ENCODE peak calls at places on chromosomes 5 and 9, in six cellular contexts. V is HepG2, X is K562, K is NB4, A is A549, L is GM12878. Z is an unnamed sample.

GRCh38 chr5:159094745-159095144 is 5.0 kb downstream of the EBF1 start:
- DNase-seq in V (peak), X (peak), K (peak), A (peak), L (no peak), Z (peak)

GRCh38 chr5:83374547-83374946 is 97.0 kb upstream of the VCAN start:
- DNase-seq in V (no peak), X (no peak), K (no peak), A (no peak), L (no peak), Z (no peak)

GRCh38 chr5:27172708-27173107 is 134.3 kb upstream of the CDH9 start:
- DNase-seq in V (no peak), X (no peak), K (no peak), A (no peak), L (no peak), Z (no peak)

GRCh38 chr5:53406630-53407316 is 73.7 kb upstream of the FST start:
- DNase-seq in V (peak), X (no peak), K (no peak), A (no peak), L (no peak), Z (peak)

GRCh38 chr9:19122490-19123042 is 4.7 kb downstream of the PLIN2 start:
- DNase-seq in V (no peak), X (no peak), K (no peak), A (no peak), L (no peak), Z (no peak)

GRCh38 chr5:94715843-94716242 is 97.4 kb downstream of the SLF1 start:
- DNase-seq in V (no peak), X (no peak), K (no peak), A (no peak), L (no peak), Z (no peak)

GRCh38 chr9:14627513-14627912 is 65.7 kb downstream of the ZDHHC21 start:
- DNase-seq in V (no peak), X (no peak), K (no peak), A (no peak), L (no peak), Z (no peak)

GRCh38 chr5:34058532-34058931 is 15.5 kb upstream of the C1QTNF3 start:
- DNase-seq in V (no peak), X (no peak), K (no peak), A (no peak), L (no peak), Z (no peak)

GRCh38 chr9:121714873-121715272 is 63.4 kb downstream of the DAB2IP start:
- DNase-seq in V (no peak), X (no peak), K (no peak), A (no peak), L (no peak), Z (no peak)

GRCh38 chr5:82339744-82340143 is 61.6 kb upstream of the RPS23 start:
- DNase-seq in V (no peak), X (no peak), K (no peak), A (no peak), L (no peak), Z (no peak)

GRCh38 chr5:180799902-180800801 is 2.5 kb downstream of the MGAT1 start:
- DNase-seq in V (no peak), X (no peak), K (no peak), A (no peak), L (no peak), Z (no peak)

GRCh38 chr9:130871395-130872057 is 25.1 kb downstream of the QRFP start:
- DNase-seq in V (no peak), X (no peak), K (no peak), A (no peak), L (no peak), Z (no peak)

GRCh38 chr9:130872058-130872453 is 24.6 kb downstream of the QRFP start:
- DNase-seq in V (no peak), X (peak), K (no peak), A (no peak), L (no peak), Z (no peak)

GRCh38 chr9:130872511-130872910 is 24.1 kb downstream of the QRFP start:
- DNase-seq in V (no peak), X (peak), K (no peak), A (no peak), L (no peak), Z (no peak)

GRCh38 chr9:130873966-130874365 is 22.6 kb downstream of the QRFP start:
- DNase-seq in V (no peak), X (peak), K (no peak), A (no peak), L (no peak), Z (no peak)

GRCh38 chr9:130872912-130873503 is 23.6 kb downstream of the QRFP start:
- DNase-seq in V (peak), X (peak), K (no peak), A (no peak), L (no peak), Z (no peak)
- TF ChIP-seq MYC in V (peak), X (no peak), K (no peak), A (no peak), L (no peak), Z (no peak)

GRCh38 chr9:38240051-38240450 is 152.5 kb upstream of the ALDH1B1 start:
- DNase-seq in V (no peak), X (no peak), K (no peak), A (no peak), L (no peak), Z (no peak)
- TF ChIP-seq MYC in V (no peak), X (no peak), K (no peak), A (no peak), L (no peak), Z (no peak)

GRCh38 chr5:55230086-55230629 is 3.0 kb upstream of the MCIDAS start:
- DNase-seq in V (no peak), X (no peak), K (no peak), A (no peak), L (no peak), Z (no peak)

GRCh38 chr5:55225346-55225745 is 1.8 kb downstream of the MCIDAS start:
- DNase-seq in V (no peak), X (no peak), K (no peak), A (no peak), L (no peak), Z (no peak)

GRCh38 chr5:55227738-55228430 is 769 bp upstream of the MCIDAS start:
- DNase-seq in V (no peak), X (no peak), K (no peak), A (no peak), L (no peak), Z (no peak)

GRCh38 chr5:55226027-55226933 is 835 bp downstream of the MCIDAS start:
- DNase-seq in V (peak), X (peak), K (peak), A (peak), L (no peak), Z (peak)

GRCh38 chr5:55226934-55227737 is at the start of gene MCIDAS:
- DNase-seq in V (no peak), X (peak), K (peak), A (peak), L (no peak), Z (peak)
- TF ChIP-seq MYC in V (no peak), X (peak), K (peak), A (no peak), L (no peak), Z (no peak)

GRCh38 chr9:77271023-77271690 is 93.8 kb downstream of the VPS13A start:
- DNase-seq in V (no peak), X (no peak), K (no peak), A (no peak), L (no peak), Z (no peak)
- TF ChIP-seq MYC in V (no peak), X (no peak), K (no peak), A (no peak), L (no peak), Z (no peak)

GRCh38 chr9:7075154-7075553 is 317.4 kb downstream of the KDM4C start:
- DNase-seq in V (no peak), X (no peak), K (no peak), A (no peak), L (no peak), Z (no peak)
- TF ChIP-seq MYC in V (no peak), X (no peak), K (no peak), A (no peak), L (no peak), Z (no peak)

DNA sequence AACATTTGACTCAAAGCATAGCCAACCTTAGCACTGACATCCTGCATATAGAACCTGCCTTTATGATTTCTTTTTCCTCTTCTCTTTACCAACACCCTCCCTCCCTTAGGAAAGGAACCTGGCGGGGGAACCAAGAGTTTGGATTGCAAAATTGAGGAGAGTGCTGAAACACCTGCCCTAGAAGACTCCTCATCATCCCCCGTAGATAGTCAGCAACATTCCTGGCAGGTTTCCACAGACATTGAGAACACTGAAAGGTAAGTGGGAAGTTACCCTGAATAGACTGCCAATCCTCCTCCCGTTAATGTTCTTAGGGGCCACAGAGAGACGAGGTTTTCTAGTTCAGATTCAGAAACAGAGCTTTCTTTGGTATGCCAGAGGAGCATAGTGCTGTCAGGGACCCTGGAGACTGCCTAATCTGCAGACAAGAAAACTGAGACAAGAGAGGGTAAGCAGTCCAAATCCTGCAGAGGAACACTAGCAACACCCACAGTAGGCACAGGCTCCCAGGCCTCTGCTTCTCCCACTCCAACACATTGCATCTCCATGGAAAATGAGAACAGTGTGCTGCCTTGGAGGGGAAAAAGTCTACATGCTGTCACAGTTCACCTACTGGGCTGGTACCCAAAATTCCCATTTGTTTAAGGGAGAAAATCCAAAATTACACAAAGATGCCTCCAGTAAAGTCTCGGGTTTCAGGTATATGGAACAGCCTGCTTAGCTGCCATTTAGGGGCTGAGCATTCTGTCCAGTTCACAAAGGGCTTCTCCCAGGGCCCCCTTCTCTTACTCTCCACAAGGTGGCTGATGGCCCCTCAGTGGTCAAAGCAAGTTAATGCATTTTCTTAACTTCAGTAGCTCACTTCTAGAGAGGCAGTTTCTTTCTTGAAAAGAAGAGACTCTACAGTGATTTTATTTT is 89.0 kb downstream of the RGS7BP start:
- DNase-seq in V (no peak), X (no peak), K (peak), A (peak), L (no peak), Z (peak)
- TF ChIP-seq MYC in V (no peak), X (no peak), K (no peak), A (no peak), L (no peak), Z (no peak)

GRCh38 chr5:31158686-31159085 is 34.8 kb upstream of the CDH6 start:
- DNase-seq in V (no peak), X (no peak), K (no peak), A (no peak), L (no peak), Z (no peak)

GRCh38 chr5:31149072-31149471 is 44.4 kb upstream of the CDH6 start:
- DNase-seq in V (no peak), X (no peak), K (peak), A (no peak), L (no peak), Z (no peak)

GRCh38 chr5:31156761-31157160 is 36.7 kb upstream of the CDH6 start:
- DNase-seq in V (no peak), X (no peak), K (no peak), A (no peak), L (no peak), Z (no peak)

GRCh38 chr5:31157719-31158118 is 35.8 kb upstream of the CDH6 start:
- DNase-seq in V (no peak), X (no peak), K (no peak), A (no peak), L (no peak), Z (no peak)

GRCh38 chr5:31153523-31153922 is 40.0 kb upstream of the CDH6 start:
- DNase-seq in V (no peak), X (no peak), K (peak), A (no peak), L (no peak), Z (no peak)
- TF ChIP-seq MYC in V (no peak), X (no peak), K (peak), A (no peak), L (no peak), Z (no peak)